ENCODE peak calls at places on chromosomes 4 and X, in ten cellular contexts. I is K562, U is GM12878, X is neural progenitor cell, L is GM23338, J is GM23248, A is HCT116, T is mammary epithelial cell, W is keratinocyte, N is endothelial cell of umbilical vein. F is an unnamed sample. For H3K4me1, the result is how much of the 10 kb centered on the place peaks cover.

GRCh38 chrX:136030357-136031225 is 45.4 kb downstream of the SLC9A6 start:
- DNase-seq in I (no peak), U (no peak), X (no peak), L (no peak), J (peak), A (no peak), T (no peak), W (no peak), N (peak), F (no peak)

GRCh38 chr4:64465263-64465662 is 56.0 kb upstream of the TECRL start:
- DNase-seq in I (no peak), U (no peak), X (no peak), L (no peak), J (no peak), A (no peak), T (no peak), W (no peak), N (peak), F (no peak)

GRCh38 chrX:103722505-103722904 is 11.8 kb downstream of the TMEM31 start:
- DNase-seq in I (no peak), U (no peak), X (no peak), L (no peak), J (peak), A (no peak), T (peak), W (no peak), N (no peak), F (no peak)

GRCh38 chrX:63635750-63636149 is 149.3 kb downstream of the ARHGEF9 start:
- DNase-seq in I (no peak), U (no peak), X (no peak), L (no peak), J (no peak), A (no peak), T (no peak), W (no peak), N (no peak), F (no peak)

GRCh38 chrX:29662759-29663503 is 552.4 kb upstream of the MAGEB2 start:
- DNase-seq in I (no peak), U (peak), X (no peak), L (no peak), J (peak), A (no peak), T (peak), W (peak), N (peak), F (peak)

GRCh38 chr4:94126669-94127068 is 81.0 kb upstream of the SMARCAD1 start:
- DNase-seq in I (no peak), U (no peak), X (peak), L (peak), J (peak), A (peak), T (no peak), W (no peak), N (no peak), F (no peak)

GRCh38 chr4:168537556-168537955 is 40.7 kb downstream of the PALLD start:
- DNase-seq in I (no peak), U (no peak), X (no peak), L (no peak), J (peak), A (no peak), T (no peak), W (no peak), N (no peak), F (no peak)

GRCh38 chrX:15474058-15474457 is 19.1 kb downstream of the PIR start:
- DNase-seq in I (no peak), U (no peak), X (no peak), L (no peak), J (no peak), A (no peak), T (peak), W (no peak), N (no peak), F (no peak)

GRCh38 chrX:2316534-2316933 is 184.2 kb downstream of the DHRSX start:
- DNase-seq in I (no peak), U (no peak), X (no peak), L (no peak), J (no peak), A (no peak), T (no peak), W (no peak), N (no peak), F (no peak)

GRCh38 chrX:1463581-1464281 is 11.0 kb upstream of the ASMTL start:
- DNase-seq in I (no peak), U (no peak), X (no peak), L (no peak), J (no peak), A (no peak), T (no peak), W (no peak), N (no peak), F (no peak)

GRCh38 chr4:148397006-148397673 is 45.1 kb downstream of the NR3C2 start:
- DNase-seq in I (no peak), U (no peak), X (no peak), L (no peak), J (no peak), A (no peak), T (no peak), W (no peak), N (no peak), F (no peak)

GRCh38 chr4:121192500-121192899 is 28.4 kb upstream of the TNIP3 start:
- DNase-seq in I (peak), U (peak), X (peak), L (peak), J (peak), A (peak), T (peak), W (no peak), N (peak), F (no peak)

GRCh38 chrX:70769659-70770232 is 138.8 kb downstream of the TEX11 start:
- DNase-seq in I (peak), U (no peak), X (no peak), L (peak), J (peak), A (no peak), T (no peak), W (no peak), N (peak), F (no peak)

DNA sequence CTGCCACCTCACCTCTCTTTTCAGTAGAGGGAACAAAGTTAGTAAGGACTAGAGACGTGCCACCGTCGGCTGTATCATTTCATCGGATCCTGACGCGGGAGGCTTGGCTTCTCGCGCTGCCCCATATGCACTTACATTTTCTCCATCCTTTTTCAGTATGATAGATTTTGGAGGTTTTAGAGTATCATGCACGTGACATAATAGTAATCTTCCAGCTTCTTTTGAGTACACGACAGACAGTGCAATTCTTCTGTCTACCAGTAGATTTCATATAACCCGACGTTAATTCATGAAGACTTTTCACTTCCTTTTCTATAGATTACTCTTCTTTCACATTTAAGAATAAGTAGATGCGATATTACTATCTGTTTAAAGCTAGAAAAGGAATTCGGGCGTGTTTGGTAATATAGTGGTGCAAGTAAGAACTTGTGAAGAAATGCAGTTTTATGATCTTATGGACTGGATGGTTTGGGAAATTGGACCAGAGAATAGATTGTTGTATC is 995 bp downstream of the CDS1 start:
- DNase-seq in I (no peak), U (no peak), X (no peak), L (no peak), J (peak), A (no peak), T (no peak), W (no peak), N (no peak), F (no peak)
- TF ChIP-seq EZH2 in I (peak), U (no peak), X (peak), L (no peak), J (peak), A (no peak), T (no peak), W (no peak), N (peak), F (no peak)

DNA sequence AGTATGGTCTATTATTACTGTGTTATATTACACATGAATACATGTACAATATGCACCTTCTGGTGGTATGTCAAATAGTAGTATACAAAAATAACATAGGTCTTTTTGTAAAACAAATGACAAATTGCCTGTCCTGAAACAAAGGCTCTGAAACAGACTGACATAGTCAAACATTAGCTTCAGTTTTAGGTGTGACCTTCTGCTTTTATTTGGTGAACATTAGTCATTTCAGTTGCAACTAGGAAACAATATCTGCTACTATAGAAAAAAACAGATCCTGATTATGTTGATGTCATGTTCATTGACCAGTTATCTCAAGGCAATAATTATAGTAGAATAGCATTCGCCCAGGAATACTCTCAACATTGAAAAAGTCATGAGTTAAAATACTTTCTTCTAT is 123.0 kb downstream of the CHRNA9 start:
- DNase-seq in I (no peak), U (no peak), X (no peak), L (no peak), J (no peak), A (no peak), T (no peak), W (no peak), N (no peak), F (peak)
- H3K4me1 ChIP-seq in I (under half), U (under half), X (under half), L (under half), J (under half), A (under half), T (under half), W (under half), N (under half), F (half or more)

GRCh38 chr4:186563761-186564160 is 8.4 kb upstream of the MTNR1A start:
- DNase-seq in I (no peak), U (no peak), X (no peak), L (no peak), J (no peak), A (no peak), T (no peak), W (no peak), N (no peak), F (no peak)
- H3K4me2 ChIP-seq in I (no peak), U (no peak), X (no peak), L (no peak), J (no peak), A (no peak), T (no peak), W (no peak), N (no peak), F (no peak)

GRCh38 chr4:107035711-107036601 is at the start of gene DKK2:
- DNase-seq in I (no peak), U (no peak), X (peak), L (peak), J (peak), A (no peak), T (no peak), W (no peak), N (peak), F (no peak)
- TF ChIP-seq EZH2 in I (no peak), U (no peak), X (no peak), L (peak), J (no peak), A (no peak), T (no peak), W (peak), N (no peak), F (no peak)

DNA sequence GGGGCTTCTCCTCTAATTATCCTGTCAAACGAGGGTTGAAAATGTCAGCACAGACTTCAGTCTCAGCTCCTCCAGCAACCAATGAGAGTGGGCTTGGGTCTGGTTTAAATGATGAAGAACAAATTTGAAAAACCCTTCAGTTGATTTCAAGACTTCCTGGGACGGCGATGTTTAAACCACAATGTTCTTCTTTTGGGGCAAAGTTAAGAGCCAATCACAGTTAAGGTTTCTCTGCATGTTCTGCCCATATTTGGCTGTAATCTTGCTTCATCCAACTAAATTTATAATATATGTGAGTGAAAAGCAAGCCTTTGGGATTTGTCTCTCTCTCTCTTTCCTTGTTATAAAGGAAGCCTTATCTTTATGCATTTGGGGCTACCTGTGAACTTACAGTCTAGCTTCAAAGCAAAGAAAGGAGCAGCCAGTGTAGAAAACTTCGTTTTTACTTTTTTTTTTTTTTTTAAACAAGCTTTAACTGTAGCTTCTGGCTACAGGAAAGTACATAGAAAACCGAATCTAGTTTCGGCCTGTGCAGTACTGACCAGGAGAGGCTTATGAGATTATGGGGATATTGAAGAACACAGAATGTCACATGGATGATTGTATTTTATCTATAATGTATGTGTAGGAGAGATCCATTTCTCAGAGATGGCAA is 46.8 kb upstream of the FAM9C start:
- DNase-seq in I (no peak), U (peak), X (no peak), L (no peak), J (no peak), A (no peak), T (no peak), W (no peak), N (no peak), F (no peak)
- H3K4me1 ChIP-seq in I (under half), U (half or more), X (under half), L (under half), J (under half), A (under half), T (under half), W (under half), N (under half), F (under half)

GRCh38 chrX:78946178-78946896 is 1.1 kb downstream of the P2RY10 start:
- DNase-seq in I (no peak), U (no peak), X (no peak), L (no peak), J (no peak), A (no peak), T (no peak), W (no peak), N (no peak), F (no peak)
- H3K4me2 ChIP-seq in I (no peak), U (peak), X (no peak), L (no peak), J (no peak), A (no peak), T (no peak), W (no peak), N (no peak), F (no peak)

DNA sequence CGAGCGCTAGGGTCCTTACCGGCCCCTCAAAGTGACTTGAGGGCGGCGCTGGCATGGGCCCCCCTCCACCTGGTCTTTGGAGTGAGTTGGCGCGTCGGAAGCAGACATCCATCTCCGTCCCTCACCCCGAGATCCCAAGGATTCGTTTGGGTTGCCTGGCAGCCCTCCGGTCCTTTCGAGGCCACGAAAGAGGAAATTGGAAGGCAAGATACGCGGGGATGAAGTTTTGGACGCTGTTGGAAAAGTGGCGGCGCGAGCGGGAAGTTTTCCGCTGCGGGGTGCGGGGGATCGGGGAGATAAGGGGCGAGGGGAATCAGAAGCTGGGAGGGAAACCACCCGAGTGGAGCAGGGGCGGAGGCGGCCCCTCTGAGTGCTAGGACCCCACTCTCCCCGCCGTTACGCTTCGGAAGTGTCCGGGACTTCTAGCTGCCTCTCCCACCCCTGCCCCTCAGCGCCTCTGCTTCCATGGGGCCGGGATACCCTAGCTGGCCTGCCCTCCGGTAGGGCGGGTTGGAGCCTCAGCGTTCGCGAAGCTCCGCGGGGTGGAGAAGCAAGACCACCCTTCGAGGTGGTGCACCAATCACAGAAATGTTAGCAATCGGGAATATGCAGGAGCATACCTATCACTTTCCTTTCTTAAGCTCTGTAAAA is 57.8 kb downstream of the FRMPD3 start:
- DNase-seq in I (no peak), U (no peak), X (no peak), L (peak), J (no peak), A (no peak), T (no peak), W (no peak), N (no peak), F (no peak)
- TF ChIP-seq EZH2 in I (no peak), U (no peak), X (peak), L (peak), J (peak), A (no peak), T (no peak), W (peak), N (peak), F (no peak)

GRCh38 chr4:108170729-108171540 is 2.2 kb upstream of the LEF1 start:
- DNase-seq in I (peak), U (no peak), X (peak), L (peak), J (no peak), A (no peak), T (no peak), W (no peak), N (peak), F (no peak)
- H3K4me1 ChIP-seq in I (under half), U (under half), X (under half), L (under half), J (under half), A (under half), T (under half), W (under half), N (under half), F (under half)

GRCh38 chr4:184384056-184384809 is 90.1 kb downstream of the IRF2 start:
- DNase-seq in I (no peak), U (peak), X (peak), L (peak), J (peak), A (no peak), T (peak), W (peak), N (peak), F (peak)

GRCh38 chr4:184384810-184385557 is 89.4 kb downstream of the IRF2 start:
- DNase-seq in I (no peak), U (no peak), X (peak), L (peak), J (no peak), A (no peak), T (peak), W (no peak), N (no peak), F (no peak)

GRCh38 chr4:184382189-184382846 is 92.0 kb downstream of the IRF2 start:
- DNase-seq in I (no peak), U (peak), X (no peak), L (no peak), J (no peak), A (no peak), T (no peak), W (no peak), N (peak), F (no peak)

GRCh38 chr4:184385705-184386141 is 88.6 kb downstream of the IRF2 start:
- DNase-seq in I (no peak), U (no peak), X (no peak), L (peak), J (no peak), A (no peak), T (peak), W (no peak), N (peak), F (no peak)

DNA sequence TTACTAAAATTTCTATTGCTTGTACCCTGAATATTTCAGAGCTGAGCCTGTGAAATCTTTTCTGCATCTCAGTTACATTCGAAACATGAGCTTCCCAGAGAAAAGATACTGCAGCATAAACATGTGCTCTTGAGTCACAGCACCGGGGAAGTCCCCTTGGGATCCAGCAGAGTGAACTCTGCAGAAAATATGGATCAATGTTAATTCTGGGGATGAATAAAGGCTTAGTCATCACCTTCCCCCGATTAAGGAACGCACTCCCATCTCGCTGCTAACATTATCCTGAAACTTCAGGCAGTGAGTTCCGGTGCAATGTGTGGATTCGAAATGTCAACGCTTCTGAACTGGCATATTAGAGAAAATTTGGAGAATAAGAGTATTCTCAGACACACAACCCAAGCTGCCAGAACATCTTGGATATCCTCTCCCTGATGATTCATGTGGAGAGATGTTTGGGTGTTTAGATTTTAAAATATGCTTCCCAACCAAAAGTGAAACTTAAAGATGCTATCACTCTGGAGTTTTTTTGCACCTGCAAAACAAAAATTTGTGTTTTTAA is 90.8 kb downstream of the IRF2 start:
- DNase-seq in I (no peak), U (no peak), X (no peak), L (no peak), J (peak), A (peak), T (peak), W (peak), N (peak), F (peak)
- H3K4me2 ChIP-seq in I (peak), U (peak), X (peak), L (peak), J (peak), A (peak), T (peak), W (peak), N (peak), F (peak)

F was measured in PC-9.